ENCODE peak calls at places on chromosomes 2 and 18, in four cellular contexts. K, C, U and S are unnamed samples.

GRCh38 chr18:62688743-62689317 is 26.5 kb upstream of the PHLPP1 start:
- DNase-seq in U (no peak), K (no peak), C (no peak), S (no peak)

GRCh38 chr18:59155140-59155539 is 15.5 kb downstream of the SEC11C start:
- DNase-seq in U (no peak), C (peak), K (no peak), S (peak)

GRCh38 chr2:67076265-67076664 is 320.9 kb upstream of the ETAA1 start:
- DNase-seq in U (no peak), C (no peak), K (no peak), S (no peak)

GRCh38 chr2:15059870-15060617 is 427.5 kb downstream of the LRATD1 start:
- DNase-seq in K (no peak), C (no peak), U (no peak), S (no peak)

GRCh38 chr2:27162151-27163121 is 13.6 kb downstream of the TCF23 start:
- DNase-seq in C (peak), K (no peak), U (no peak), S (peak)

GRCh38 chr2:46145840-46146239 is 151.4 kb upstream of the EPAS1 start:
- DNase-seq in K (no peak), U (no peak), C (no peak), S (no peak)

GRCh38 chr2:155842103-155842502 is 490.4 kb downstream of the NR4A2 start:
- DNase-seq in K (no peak), U (no peak), C (no peak), S (no peak)

GRCh38 chr2:189142893-189143759 is 36.4 kb downstream of the COL5A2 start:
- DNase-seq in C (peak), K (no peak), U (peak), S (no peak)

GRCh38 chr18:66655407-66655806 is 51.5 kb upstream of the CDH19 start:
- DNase-seq in C (no peak), U (no peak), K (no peak), S (no peak)

DNA sequence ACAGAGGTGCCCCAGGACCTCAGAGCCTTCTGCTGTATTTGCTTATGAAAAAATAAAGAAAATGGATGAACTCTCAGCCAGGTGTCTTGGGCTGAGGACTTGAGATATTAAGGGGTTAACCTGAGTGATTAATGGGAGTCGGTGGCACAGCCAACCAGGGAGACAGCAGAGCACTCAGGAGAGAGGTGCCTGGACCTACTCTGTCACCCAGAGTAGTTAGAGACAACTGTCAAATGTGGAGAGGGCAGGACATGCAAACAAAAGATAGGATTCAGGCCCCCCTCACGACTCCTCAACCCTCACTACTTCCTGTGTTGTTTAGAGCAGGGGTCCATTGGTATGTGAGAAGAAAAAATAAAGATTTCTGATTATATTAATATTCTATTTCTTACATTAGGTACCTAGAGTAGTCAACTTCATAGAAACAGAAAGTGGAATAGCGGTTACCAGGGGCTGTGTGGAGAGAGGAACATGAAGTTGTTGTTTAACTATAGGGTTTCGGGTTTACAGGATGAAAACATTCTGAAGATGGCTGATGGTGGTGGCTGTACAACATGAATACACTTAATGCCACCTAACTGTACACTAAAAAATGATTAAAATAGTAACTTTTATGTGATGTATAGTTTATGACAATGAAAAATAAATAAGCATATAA is 28.6 kb upstream of the CETN1 start:
- DNase-seq in K (no peak), U (no peak), C (no peak), S (no peak)
- TF ChIP-seq POLR2A in K (no peak), U (no peak), C (no peak), S (no peak)

GRCh38 chr2:152646775-152647174 is 70.5 kb downstream of the PRPF40A start:
- DNase-seq in K (no peak), U (peak), C (peak), S (peak)

GRCh38 chr2:152647417-152648010 is 69.7 kb downstream of the PRPF40A start:
- DNase-seq in C (no peak), U (peak), K (no peak), S (no peak)

GRCh38 chr2:152649997-152650396 is 67.3 kb downstream of the PRPF40A start:
- DNase-seq in K (no peak), U (no peak), C (no peak), S (no peak)

GRCh38 chr2:152646264-152646663 is 71.0 kb downstream of the PRPF40A start:
- DNase-seq in K (no peak), C (no peak), U (no peak), S (no peak)

GRCh38 chr2:152648336-152648735 is 68.9 kb downstream of the PRPF40A start:
- DNase-seq in U (peak), K (no peak), C (peak), S (no peak)
- TF ChIP-seq POLR2A in U (no peak), K (no peak), C (no peak), S (no peak)

DNA sequence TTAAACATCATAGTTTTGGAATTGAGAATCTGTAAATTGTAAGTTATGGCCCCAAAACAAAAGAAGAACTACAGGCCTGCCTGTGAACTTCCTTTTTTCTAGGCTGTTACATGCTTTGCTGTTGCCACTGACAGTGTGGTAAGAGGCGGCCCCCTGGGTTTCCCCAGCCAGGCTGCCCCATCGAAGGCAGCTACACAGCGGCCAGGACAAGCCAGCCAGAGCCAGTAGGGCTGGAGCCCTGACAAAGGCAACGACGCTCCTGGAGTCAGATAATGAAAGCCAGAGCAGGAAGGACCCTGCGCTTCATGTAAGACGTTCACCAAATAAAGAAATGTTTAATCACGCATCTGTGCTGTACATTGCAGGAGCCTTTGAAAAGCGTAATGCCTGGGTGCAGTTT is 55.0 kb downstream of the ANKRD44 start:
- DNase-seq in C (no peak), K (peak), U (no peak), S (no peak)
- TF ChIP-seq POLR2A in C (no peak), K (no peak), U (no peak), S (no peak)

GRCh38 chr2:105959357-105959756 is 214.6 kb downstream of the NCK2 start:
- DNase-seq in C (no peak), K (no peak), U (no peak), S (no peak)
- TF ChIP-seq POLR2A in C (no peak), K (no peak), U (no peak), S (no peak)

GRCh38 chr2:181778621-181779195 is 98.4 kb upstream of the NEUROD1 start:
- DNase-seq in C (no peak), U (peak), K (no peak), S (no peak)
- TF ChIP-seq POLR2A in C (no peak), U (no peak), K (no peak), S (no peak)